ENCODE peak calls at places on chromosomes 1 and 21, in seven cellular contexts. M is HCT116, U is SK-N-SH, Y is HepG2, I is K562, K is H1, G is GM12878. B is an unnamed sample.

GRCh38 chr1:231553320-231553719 is 24.9 kb downstream of the TSNAX start:
- DNase-seq in G (no peak), Y (no peak), M (no peak), I (no peak), K (no peak), U (no peak), B (no peak)

GRCh38 chr1:152182942-152183341 is 23.9 kb upstream of the RPTN start:
- DNase-seq in Y (no peak), K (no peak), I (no peak), M (no peak), U (no peak), G (no peak), B (no peak)

GRCh38 chr21:32306021-32306780 is 7.5 kb downstream of the MRAP start:
- DNase-seq in K (peak; percentile 89), G (no peak), M (no peak), U (peak; percentile 49), Y (peak; percentile 41), I (peak; percentile 37), B (no peak)

GRCh38 chr1:7209340-7209739 is 424.1 kb downstream of the CAMTA1 start:
- DNase-seq in U (peak; percentile 42), Y (no peak), G (no peak), I (no peak), M (no peak), K (no peak), B (no peak)

GRCh38 chr1:5245348-5245747 is 590.9 kb downstream of the AJAP1 start:
- DNase-seq in G (no peak), I (no peak), U (no peak), K (no peak), M (no peak), Y (no peak), B (no peak)

GRCh38 chr1:26169201-26169600 is 438 bp upstream of the C1orf232 start:
- DNase-seq in G (no peak), I (peak; percentile 8), Y (no peak), K (no peak), U (no peak), M (no peak), B (no peak)

GRCh38 chr21:29359718-29360117 is 61.0 kb downstream of the BACH1 start:
- DNase-seq in K (no peak), Y (no peak), U (no peak), G (no peak), M (no peak), I (no peak), B (no peak)

GRCh38 chr1:158799689-158800088 is 18.7 kb upstream of the OR6N2 start:
- DNase-seq in U (no peak), I (peak; percentile 39), Y (no peak), M (no peak), K (no peak), G (no peak), B (no peak)

GRCh38 chr1:11062965-11063401 is 3.2 kb upstream of the SRM start:
- DNase-seq in G (peak; percentile 87), U (no peak), K (no peak), Y (no peak), I (no peak), M (no peak), B (no peak)

GRCh38 chr1:40316595-40317393 is at the start of gene COL9A2:
- DNase-seq in M (no peak), K (peak; percentile 69), G (no peak), I (no peak), U (peak; percentile 85), Y (peak; percentile 64), B (peak; percentile 33)

GRCh38 chr1:186865861-186866260 is 37.1 kb downstream of the PLA2G4A start:
- DNase-seq in G (no peak), Y (no peak), I (no peak), M (no peak), U (no peak), K (no peak), B (no peak)

GRCh38 chr21:42012763-42013329 is 2.7 kb upstream of the ZBTB21 start:
- DNase-seq in I (no peak), U (no peak), M (no peak), Y (no peak), G (no peak), K (peak; percentile 20), B (no peak)

GRCh38 chr1:98467122-98467521 is 194.4 kb upstream of the SNX7 start:
- DNase-seq in Y (no peak), G (no peak), K (no peak), I (no peak), M (no peak), U (no peak), B (no peak)

GRCh38 chr1:98467584-98467983 is 193.9 kb upstream of the SNX7 start:
- DNase-seq in M (no peak), Y (no peak), G (no peak), U (peak; percentile 4), I (no peak), K (no peak), B (no peak)

GRCh38 chr1:98472878-98473277 is 188.6 kb upstream of the SNX7 start:
- DNase-seq in M (no peak), G (no peak), Y (no peak), I (no peak), K (no peak), U (no peak), B (no peak)

DNA sequence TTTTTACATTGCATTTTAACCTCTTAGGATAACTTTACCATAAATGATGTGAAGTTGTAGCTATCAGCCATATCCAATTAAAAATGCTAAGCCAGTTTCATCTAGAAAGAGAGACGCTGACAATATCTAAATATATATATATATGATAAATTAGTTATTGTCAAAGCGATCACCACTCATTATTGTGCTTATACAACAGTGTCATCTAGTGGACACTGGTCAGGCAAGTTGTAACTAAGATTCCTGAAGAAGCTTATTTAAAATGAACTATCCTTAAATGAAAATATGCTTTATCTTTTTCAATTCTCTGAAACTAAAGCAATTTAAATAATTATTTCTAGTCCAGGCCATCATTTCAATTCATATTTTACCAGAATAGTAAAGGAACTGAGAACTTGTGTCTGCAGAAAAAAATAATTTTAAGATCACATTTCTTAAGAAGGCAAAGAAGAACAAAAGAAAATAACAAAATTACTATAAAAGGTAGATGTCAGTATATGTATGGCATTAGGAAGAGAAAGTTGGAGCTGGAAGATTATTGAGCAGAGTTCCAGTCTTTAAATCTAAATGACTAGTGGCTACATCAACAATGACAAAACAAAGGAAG is 193.3 kb upstream of the SNX7 start:
- DNase-seq in Y (peak; percentile 10), G (no peak), I (no peak), U (peak; percentile 9), K (no peak), M (peak; percentile 44), B (peak; percentile 46)
- TF ChIP-seq JUND in Y (no peak), G (no peak), I (no peak), U (no peak), K (no peak), M (no peak), B (no peak)

GRCh38 chr21:15809818-15810217 is 80.0 kb downstream of the USP25 start:
- DNase-seq in K (no peak), M (no peak), Y (no peak), U (no peak), G (no peak), I (no peak), B (no peak)
- TF ChIP-seq JUND in K (no peak), M (no peak), Y (no peak), U (no peak), G (no peak), I (no peak), B (no peak)

GRCh38 chr1:66175107-66175506 is 358.8 kb upstream of the SGIP1 start:
- DNase-seq in U (no peak), K (no peak), M (no peak), I (no peak), G (no peak), Y (no peak), B (no peak)
- TF ChIP-seq JUND in U (no peak), K (no peak), M (no peak), I (no peak), G (no peak), Y (no peak), B (no peak)

DNA sequence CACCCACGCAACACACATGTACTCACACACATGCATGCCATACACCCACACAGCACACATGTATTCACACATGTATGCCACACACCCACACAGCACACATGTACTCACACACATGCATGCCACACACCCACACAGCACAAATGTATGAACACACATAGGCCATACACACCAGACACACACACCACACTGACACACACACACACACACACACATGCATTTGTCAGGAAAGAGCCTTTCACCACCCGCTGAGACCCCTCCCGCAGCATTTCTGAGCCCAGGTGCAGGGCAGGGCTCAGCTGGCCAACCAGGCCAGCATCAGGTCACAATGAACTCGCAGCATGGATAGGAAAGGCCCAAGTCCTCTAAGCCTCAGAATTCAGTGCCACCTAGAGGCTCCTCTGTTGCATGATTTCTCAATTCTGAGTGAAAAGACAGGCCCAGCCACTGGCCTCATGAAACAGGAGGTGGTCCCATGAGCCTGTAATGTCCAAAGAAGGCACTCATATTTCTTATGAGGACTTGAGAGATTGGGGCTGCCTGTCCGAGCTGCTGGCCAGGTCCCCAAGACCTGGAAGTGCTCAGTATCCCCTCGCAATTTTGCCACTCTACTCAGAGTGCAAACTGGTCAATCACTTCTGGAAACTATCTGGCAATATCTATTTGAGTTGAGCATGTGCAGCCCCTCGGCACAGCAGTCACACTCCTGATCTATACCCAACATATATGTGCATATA is 57.3 kb downstream of the PSMG1 start:
- DNase-seq in I (no peak), M (peak; percentile 45), U (peak; percentile 70), K (peak; percentile 69), Y (peak; percentile 80), G (no peak), B (peak; percentile 77)
- TF ChIP-seq JUND in I (no peak), M (no peak), U (no peak), K (no peak), Y (no peak), G (no peak), B (no peak)

GRCh38 chr1:201140941-201141260 is 13.4 kb downstream of the TMEM9 start:
- DNase-seq in K (no peak), U (no peak), G (no peak), Y (no peak), M (no peak), I (no peak), B (no peak)
- TF ChIP-seq JUND in K (no peak), U (no peak), G (no peak), Y (no peak), M (no peak), I (no peak), B (no peak)